ENCODE peak calls at places on chromosomes 7 and 10, in nine cellular contexts. One of them, this sample, is unnamed.

GRCh38 chr10:124224331-124225028 is 131.1 kb upstream of the CHST15 start:
- DNase-seq in HT1080: peak; percentile 43
- DNase-seq in epithelial cell of esophagus: no peak
- DNase-seq in astrocyte: peak; percentile 26
- DNase-seq in cardiac fibroblast: peak; percentile 7
- DNase-seq in BE2C: no peak
- DNase-seq in EL: peak; percentile 15
- DNase-seq in heart left ventricle: no peak
- DNase-seq in NCI-H2029 treated with DMSO at 0.1 percent for 48 hours: no peak
- DNase-seq in this sample: no peak

GRCh38 chr7:84245831-84246230 is 51.2 kb upstream of the SEMA3A start:
- DNase-seq in HT1080: no peak
- DNase-seq in epithelial cell of esophagus: peak; percentile 36
- DNase-seq in astrocyte: no peak
- DNase-seq in cardiac fibroblast: no peak
- DNase-seq in BE2C: no peak
- DNase-seq in EL: no peak
- DNase-seq in heart left ventricle: no peak
- DNase-seq in NCI-H2029 treated with DMSO at 0.1 percent for 48 hours: no peak
- DNase-seq in this sample: no peak

GRCh38 chr10:65791979-65792378 is 1133.9 kb upstream of the LRRTM3 start:
- DNase-seq in HT1080: no peak
- DNase-seq in epithelial cell of esophagus: no peak
- DNase-seq in astrocyte: no peak
- DNase-seq in cardiac fibroblast: no peak
- DNase-seq in BE2C: no peak
- DNase-seq in EL: no peak
- DNase-seq in heart left ventricle: no peak
- DNase-seq in NCI-H2029 treated with DMSO at 0.1 percent for 48 hours: no peak
- DNase-seq in this sample: no peak

GRCh38 chr10:132385721-132386418 is 11.1 kb upstream of the PWWP2B start:
- DNase-seq in HT1080: no peak
- DNase-seq in epithelial cell of esophagus: no peak
- DNase-seq in astrocyte: no peak
- DNase-seq in cardiac fibroblast: no peak
- DNase-seq in BE2C: no peak
- DNase-seq in EL: no peak
- DNase-seq in heart left ventricle: peak; percentile 28
- DNase-seq in NCI-H2029 treated with DMSO at 0.1 percent for 48 hours: no peak
- DNase-seq in this sample: peak; percentile 16

GRCh38 chr7:105212236-105212635 is 176.5 kb downstream of the SRPK2 start:
- DNase-seq in HT1080: no peak
- DNase-seq in epithelial cell of esophagus: no peak
- DNase-seq in astrocyte: no peak
- DNase-seq in cardiac fibroblast: no peak
- DNase-seq in BE2C: no peak
- DNase-seq in EL: no peak
- DNase-seq in heart left ventricle: no peak
- DNase-seq in NCI-H2029 treated with DMSO at 0.1 percent for 48 hours: no peak
- DNase-seq in this sample: no peak

GRCh38 chr7:107958764-107959526 is 44.0 kb downstream of the LAMB1 start:
- DNase-seq in HT1080: no peak
- DNase-seq in epithelial cell of esophagus: peak; percentile 89
- DNase-seq in astrocyte: peak; percentile 79
- DNase-seq in cardiac fibroblast: peak; percentile 87
- DNase-seq in BE2C: no peak
- DNase-seq in EL: peak; percentile 64
- DNase-seq in heart left ventricle: no peak
- DNase-seq in NCI-H2029 treated with DMSO at 0.1 percent for 48 hours: no peak
- DNase-seq in this sample: no peak

GRCh38 chr7:69693042-69693441 is 94.8 kb downstream of the AUTS2 start:
- DNase-seq in HT1080: no peak
- DNase-seq in epithelial cell of esophagus: no peak
- DNase-seq in astrocyte: no peak
- DNase-seq in cardiac fibroblast: peak; percentile 33
- DNase-seq in BE2C: no peak
- DNase-seq in EL: no peak
- DNase-seq in heart left ventricle: no peak
- DNase-seq in NCI-H2029 treated with DMSO at 0.1 percent for 48 hours: no peak
- DNase-seq in this sample: no peak

GRCh38 chr7:128672927-128673517 is 930 bp downstream of the GARIN1A start:
- DNase-seq in HT1080: no peak
- DNase-seq in epithelial cell of esophagus: peak; percentile 34
- DNase-seq in astrocyte: peak; percentile 12
- DNase-seq in cardiac fibroblast: peak; percentile 34
- DNase-seq in BE2C: peak; percentile 61
- DNase-seq in EL: peak; percentile 30
- DNase-seq in heart left ventricle: no peak
- DNase-seq in NCI-H2029 treated with DMSO at 0.1 percent for 48 hours: no peak
- DNase-seq in this sample: no peak

GRCh38 chr10:5611899-5612680 is 54.3 kb downstream of the ASB13 start:
- DNase-seq in HT1080: peak; percentile 53
- DNase-seq in epithelial cell of esophagus: peak; percentile 60
- DNase-seq in astrocyte: no peak
- DNase-seq in cardiac fibroblast: no peak
- DNase-seq in BE2C: no peak
- DNase-seq in EL: peak; percentile 15
- DNase-seq in heart left ventricle: no peak
- DNase-seq in NCI-H2029 treated with DMSO at 0.1 percent for 48 hours: no peak
- DNase-seq in this sample: no peak

GRCh38 chr10:102675151-102675886 is 31.0 kb downstream of the TRIM8 start:
- DNase-seq in HT1080: no peak
- DNase-seq in epithelial cell of esophagus: peak; percentile 39
- DNase-seq in astrocyte: no peak
- DNase-seq in cardiac fibroblast: no peak
- DNase-seq in BE2C: peak; percentile 60
- DNase-seq in EL: no peak
- DNase-seq in heart left ventricle: no peak
- DNase-seq in NCI-H2029 treated with DMSO at 0.1 percent for 48 hours: no peak
- DNase-seq in this sample: no peak

GRCh38 chr7:1587738-1588137 is 17.9 kb upstream of the PSMG3 start:
- DNase-seq in HT1080: no peak
- DNase-seq in epithelial cell of esophagus: no peak
- DNase-seq in astrocyte: no peak
- DNase-seq in cardiac fibroblast: no peak
- DNase-seq in BE2C: no peak
- DNase-seq in EL: no peak
- DNase-seq in heart left ventricle: no peak
- DNase-seq in NCI-H2029 treated with DMSO at 0.1 percent for 48 hours: no peak
- DNase-seq in this sample: no peak

GRCh38 chr7:96402913-96403312 is 81.0 kb upstream of the SLC25A13 start:
- DNase-seq in HT1080: no peak
- DNase-seq in epithelial cell of esophagus: no peak
- DNase-seq in astrocyte: no peak
- DNase-seq in cardiac fibroblast: no peak
- DNase-seq in BE2C: no peak
- DNase-seq in EL: no peak
- DNase-seq in heart left ventricle: no peak
- DNase-seq in NCI-H2029 treated with DMSO at 0.1 percent for 48 hours: no peak
- DNase-seq in this sample: no peak

GRCh38 chr7:142855756-142856564 is 1.1 kb downstream of the EPHB6 start:
- DNase-seq in HT1080: no peak
- DNase-seq in epithelial cell of esophagus: peak; percentile 22
- DNase-seq in astrocyte: no peak
- DNase-seq in cardiac fibroblast: peak; percentile 74
- DNase-seq in BE2C: no peak
- DNase-seq in EL: peak; percentile 8
- DNase-seq in heart left ventricle: peak; percentile 69
- DNase-seq in NCI-H2029 treated with DMSO at 0.1 percent for 48 hours: no peak
- DNase-seq in this sample: peak; percentile 70

GRCh38 chr7:96144260-96144526 is 177.7 kb downstream of the SLC25A13 start:
- DNase-seq in HT1080: no peak
- DNase-seq in epithelial cell of esophagus: no peak
- DNase-seq in astrocyte: no peak
- DNase-seq in cardiac fibroblast: no peak
- DNase-seq in BE2C: no peak
- DNase-seq in EL: no peak
- DNase-seq in heart left ventricle: no peak
- DNase-seq in NCI-H2029 treated with DMSO at 0.1 percent for 48 hours: no peak
- DNase-seq in this sample: no peak

GRCh38 chr7:144830024-144830785 is 5.6 kb downstream of the TPK1 start:
- DNase-seq in HT1080: peak; percentile 48
- DNase-seq in epithelial cell of esophagus: no peak
- DNase-seq in astrocyte: no peak
- DNase-seq in cardiac fibroblast: no peak
- DNase-seq in BE2C: no peak
- DNase-seq in EL: peak; percentile 25
- DNase-seq in heart left ventricle: no peak
- DNase-seq in NCI-H2029 treated with DMSO at 0.1 percent for 48 hours: no peak
- DNase-seq in this sample: no peak

GRCh38 chr7:101308245-101309085 is 13.1 kb downstream of the IFT22 start:
- DNase-seq in HT1080: no peak
- DNase-seq in epithelial cell of esophagus: peak; percentile 80
- DNase-seq in astrocyte: peak; percentile 3
- DNase-seq in cardiac fibroblast: peak; percentile 46
- DNase-seq in BE2C: peak; percentile 83
- DNase-seq in EL: peak; percentile 52
- DNase-seq in heart left ventricle: no peak
- DNase-seq in NCI-H2029 treated with DMSO at 0.1 percent for 48 hours: no peak
- DNase-seq in this sample: peak; percentile 58

GRCh38 chr7:67392596-67393438 is 396.2 kb downstream of the TYW1 start:
- DNase-seq in HT1080: no peak
- DNase-seq in epithelial cell of esophagus: peak; percentile 27
- DNase-seq in astrocyte: no peak
- DNase-seq in cardiac fibroblast: no peak
- DNase-seq in BE2C: no peak
- DNase-seq in EL: no peak
- DNase-seq in heart left ventricle: no peak
- DNase-seq in NCI-H2029 treated with DMSO at 0.1 percent for 48 hours: no peak
- DNase-seq in this sample: no peak

GRCh38 chr7:5287802-5288201 is 5.1 kb downstream of the SLC29A4 start:
- DNase-seq in HT1080: no peak
- DNase-seq in epithelial cell of esophagus: no peak
- DNase-seq in astrocyte: no peak
- DNase-seq in cardiac fibroblast: no peak
- DNase-seq in BE2C: no peak
- DNase-seq in EL: no peak
- DNase-seq in heart left ventricle: no peak
- DNase-seq in NCI-H2029 treated with DMSO at 0.1 percent for 48 hours: no peak
- DNase-seq in this sample: no peak

GRCh38 chr7:114218283-114218682 is 196.3 kb upstream of the FOXP2 start:
- DNase-seq in HT1080: no peak
- DNase-seq in epithelial cell of esophagus: no peak
- DNase-seq in astrocyte: no peak
- DNase-seq in cardiac fibroblast: no peak
- DNase-seq in BE2C: no peak
- DNase-seq in EL: no peak
- DNase-seq in heart left ventricle: no peak
- DNase-seq in NCI-H2029 treated with DMSO at 0.1 percent for 48 hours: no peak
- DNase-seq in this sample: no peak

GRCh38 chr10:316390-316789 is 181.1 kb downstream of the ZMYND11 start:
- DNase-seq in HT1080: no peak
- DNase-seq in epithelial cell of esophagus: no peak
- DNase-seq in astrocyte: no peak
- DNase-seq in cardiac fibroblast: no peak
- DNase-seq in BE2C: no peak
- DNase-seq in EL: no peak
- DNase-seq in heart left ventricle: no peak
- DNase-seq in NCI-H2029 treated with DMSO at 0.1 percent for 48 hours: no peak
- DNase-seq in this sample: no peak

GRCh38 chr10:84269773-84270172 is 24.9 kb downstream of the RGR start:
- DNase-seq in HT1080: peak; percentile 90
- DNase-seq in epithelial cell of esophagus: peak; percentile 69
- DNase-seq in astrocyte: peak; percentile 83
- DNase-seq in cardiac fibroblast: peak; percentile 15
- DNase-seq in BE2C: no peak
- DNase-seq in EL: peak; percentile 82
- DNase-seq in heart left ventricle: no peak
- DNase-seq in NCI-H2029 treated with DMSO at 0.1 percent for 48 hours: no peak
- DNase-seq in this sample: no peak

GRCh38 chr7:67765481-67765880 is 768.8 kb downstream of the TYW1 start:
- DNase-seq in HT1080: no peak
- DNase-seq in epithelial cell of esophagus: no peak
- DNase-seq in astrocyte: no peak
- DNase-seq in cardiac fibroblast: no peak
- DNase-seq in BE2C: no peak
- DNase-seq in EL: no peak
- DNase-seq in heart left ventricle: no peak
- DNase-seq in NCI-H2029 treated with DMSO at 0.1 percent for 48 hours: no peak
- DNase-seq in this sample: no peak

GRCh38 chr7:116731019-116731388 is 59.0 kb downstream of the MET start:
- DNase-seq in HT1080: no peak
- DNase-seq in epithelial cell of esophagus: no peak
- DNase-seq in astrocyte: no peak
- DNase-seq in cardiac fibroblast: no peak
- DNase-seq in BE2C: no peak
- DNase-seq in EL: no peak
- DNase-seq in heart left ventricle: no peak
- DNase-seq in NCI-H2029 treated with DMSO at 0.1 percent for 48 hours: no peak
- DNase-seq in this sample: no peak

GRCh38 chr10:21722209-21722608 is 188.2 kb downstream of the MLLT10 start:
- DNase-seq in HT1080: no peak
- DNase-seq in epithelial cell of esophagus: no peak
- DNase-seq in astrocyte: no peak
- DNase-seq in cardiac fibroblast: no peak
- DNase-seq in BE2C: no peak
- DNase-seq in EL: no peak
- DNase-seq in heart left ventricle: no peak
- DNase-seq in NCI-H2029 treated with DMSO at 0.1 percent for 48 hours: no peak
- DNase-seq in this sample: no peak

GRCh38 chr10:76467104-76467503 is 1035.7 kb downstream of the LRMDA start:
- DNase-seq in HT1080: no peak
- DNase-seq in epithelial cell of esophagus: no peak
- DNase-seq in astrocyte: no peak
- DNase-seq in cardiac fibroblast: no peak
- DNase-seq in BE2C: no peak
- DNase-seq in EL: no peak
- DNase-seq in heart left ventricle: no peak
- DNase-seq in NCI-H2029 treated with DMSO at 0.1 percent for 48 hours: no peak
- DNase-seq in this sample: no peak

GRCh38 chr10:21769041-21769440 is 234.5 kb downstream of the DNAJC1 start:
- DNase-seq in HT1080: no peak
- DNase-seq in epithelial cell of esophagus: no peak
- DNase-seq in astrocyte: no peak
- DNase-seq in cardiac fibroblast: no peak
- DNase-seq in BE2C: no peak
- DNase-seq in EL: no peak
- DNase-seq in heart left ventricle: no peak
- DNase-seq in NCI-H2029 treated with DMSO at 0.1 percent for 48 hours: no peak
- DNase-seq in this sample: no peak

GRCh38 chr7:2632717-2633537 is 1.1 kb downstream of the TTYH3 start:
- DNase-seq in HT1080: peak; percentile 82
- DNase-seq in epithelial cell of esophagus: peak; percentile 79
- DNase-seq in astrocyte: peak; percentile 61
- DNase-seq in cardiac fibroblast: peak; percentile 65
- DNase-seq in BE2C: peak; percentile 61
- DNase-seq in EL: peak; percentile 81
- DNase-seq in heart left ventricle: peak; percentile 70
- DNase-seq in NCI-H2029 treated with DMSO at 0.1 percent for 48 hours: no peak
- DNase-seq in this sample: peak; percentile 71

GRCh38 chr7:48084727-48085432 is 4.2 kb upstream of the UPP1 start:
- DNase-seq in HT1080: peak; percentile 100
- DNase-seq in epithelial cell of esophagus: peak; percentile 93
- DNase-seq in astrocyte: peak; percentile 99
- DNase-seq in cardiac fibroblast: peak; percentile 99
- DNase-seq in BE2C: peak; percentile 81
- DNase-seq in EL: peak; percentile 99
- DNase-seq in heart left ventricle: peak; percentile 69
- DNase-seq in NCI-H2029 treated with DMSO at 0.1 percent for 48 hours: no peak
- DNase-seq in this sample: peak; percentile 75

GRCh38 chr7:5482020-5482498 is 58.4 kb upstream of the TNRC18 start:
- DNase-seq in HT1080: no peak
- DNase-seq in epithelial cell of esophagus: no peak
- DNase-seq in astrocyte: no peak
- DNase-seq in cardiac fibroblast: no peak
- DNase-seq in BE2C: no peak
- DNase-seq in EL: no peak
- DNase-seq in heart left ventricle: no peak
- DNase-seq in NCI-H2029 treated with DMSO at 0.1 percent for 48 hours: no peak
- DNase-seq in this sample: no peak

GRCh38 chr7:154406312-154406711 is 354.1 kb downstream of the DPP6 start:
- DNase-seq in HT1080: no peak
- DNase-seq in epithelial cell of esophagus: no peak
- DNase-seq in astrocyte: no peak
- DNase-seq in cardiac fibroblast: no peak
- DNase-seq in BE2C: no peak
- DNase-seq in EL: no peak
- DNase-seq in heart left ventricle: no peak
- DNase-seq in NCI-H2029 treated with DMSO at 0.1 percent for 48 hours: no peak
- DNase-seq in this sample: no peak